ENCODE peak calls at places on chromosomes 3 and 15, in nine cellular contexts. E, J, T, C, I, D, B, M and F are unnamed samples.

GRCh38 chr15:43070893-43071292 is 34.9 kb downstream of the UBR1 start:
- DNase-seq in E (no peak), J (no peak), T (no peak), C (no peak), I (no peak), D (no peak), B (no peak), M (no peak), F (no peak)

GRCh38 chr3:144403040-144403457 is 431.4 kb downstream of the DIPK2A start:
- DNase-seq in E (no peak), J (no peak), T (no peak), C (no peak), I (no peak), D (no peak), B (peak), M (peak), F (no peak)

GRCh38 chr15:40002295-40002694 is 36.7 kb downstream of the SRP14 start:
- DNase-seq in E (no peak), J (no peak), T (no peak), C (no peak), I (no peak), D (no peak), B (peak), M (no peak), F (no peak)

GRCh38 chr3:4804161-4805058 is 174.8 kb upstream of the BHLHE40 start:
- DNase-seq in E (no peak), J (no peak), T (no peak), C (no peak), I (no peak), D (no peak), B (no peak), M (no peak), F (no peak)

GRCh38 chr3:148739720-148740119 is 42.0 kb downstream of the AGTR1 start:
- DNase-seq in E (no peak), J (no peak), T (no peak), C (no peak), I (no peak), D (no peak), B (no peak), M (no peak), F (no peak)

GRCh38 chr3:127137113-127137512 is 55.8 kb upstream of the PRR23E start:
- DNase-seq in E (no peak), J (no peak), T (no peak), C (no peak), I (no peak), D (no peak), B (no peak), M (no peak), F (no peak)

GRCh38 chr3:119349353-119349752 is 55.2 kb downstream of the ARHGAP31 start:
- DNase-seq in E (no peak), J (no peak), T (no peak), C (no peak), I (no peak), D (no peak), B (no peak), M (no peak), F (no peak)

GRCh38 chr3:187291512-187292132 is at the start of gene MASP1:
- DNase-seq in E (no peak), J (no peak), T (no peak), C (no peak), I (no peak), D (no peak), B (no peak), M (peak), F (peak)

GRCh38 chr3:120111898-120112297 is 17.7 kb upstream of the GSK3B start:
- DNase-seq in E (no peak), J (no peak), T (no peak), C (no peak), I (no peak), D (no peak), B (peak), M (no peak), F (no peak)

GRCh38 chr3:194306771-194307640 is 44.1 kb downstream of the CPN2 start:
- DNase-seq in E (no peak), J (no peak), T (no peak), C (no peak), I (no peak), D (no peak), B (no peak), M (no peak), F (no peak)

GRCh38 chr3:190120161-190121060 is at the start of gene P3H2:
- DNase-seq in E (peak), J (peak), T (peak), C (no peak), I (peak), D (no peak), B (peak), M (peak), F (peak)

GRCh38 chr3:21294768-21295167 is 456.2 kb downstream of the ZNF385D start:
- DNase-seq in E (no peak), J (no peak), T (no peak), C (no peak), I (no peak), D (no peak), B (peak), M (no peak), F (no peak)

GRCh38 chr3:124761250-124761796 is 31.1 kb downstream of the UMPS start:
- DNase-seq in E (peak), J (peak), T (peak), C (peak), I (peak), D (peak), B (peak), M (peak), F (peak)

GRCh38 chr3:17795733-17796132 is 53.3 kb upstream of the TBC1D5 start:
- DNase-seq in E (no peak), J (no peak), T (no peak), C (no peak), I (no peak), D (no peak), B (peak), M (no peak), F (no peak)

GRCh38 chr3:133756716-133757694 is 10.8 kb downstream of the TF start:
- DNase-seq in E (no peak), J (no peak), T (no peak), C (no peak), I (no peak), D (no peak), B (no peak), M (no peak), F (no peak)

GRCh38 chr15:77597804-77598453 is 34.8 kb downstream of the LINGO1 start:
- DNase-seq in E (no peak), J (no peak), T (no peak), C (no peak), I (no peak), D (no peak), B (no peak), M (peak), F (no peak)

GRCh38 chr3:170632780-170633179 is 46.9 kb upstream of the SLC7A14 start:
- DNase-seq in E (no peak), J (no peak), T (peak), C (no peak), I (no peak), D (no peak), B (peak), M (no peak), F (no peak)

GRCh38 chr3:129560269-129560787 is 17.4 kb downstream of the H1-8 start:
- DNase-seq in E (no peak), J (no peak), T (no peak), C (peak), I (no peak), D (no peak), B (no peak), M (peak), F (peak)

GRCh38 chr3:135136361-135137100 is 341.5 kb downstream of the EPHB1 start:
- DNase-seq in E (no peak), J (no peak), T (no peak), C (no peak), I (no peak), D (no peak), B (no peak), M (no peak), F (no peak)